ENCODE peak calls at places on chromosomes 16 and 17, in eight cellular contexts. I, M, V, Q, A, X, W and Y are unnamed samples.

GRCh38 chr17:32609085-32609484 is 122.3 kb downstream of the CDK5R1 start:
- DNase-seq in V (peak; percentile 69), Q (peak; percentile 46), M (peak; percentile 45), I (no peak), A (no peak), X (no peak), W (peak; percentile 27), Y (no peak)

GRCh38 chr17:17780941-17781590 is 55.7 kb downstream of the SREBF1 start:
- DNase-seq in W (no peak), Q (peak; percentile 16), V (no peak), A (no peak), M (peak; percentile 36), I (peak; percentile 84), X (no peak), Y (no peak)

GRCh38 chr16:23031508-23032098 is 117.6 kb downstream of the USP31 start:
- DNase-seq in V (no peak), X (no peak), A (no peak), Q (no peak), M (no peak), W (no peak), I (no peak), Y (no peak)

GRCh38 chr16:89041571-89042481 is 51.8 kb upstream of the ACSF3 start:
- DNase-seq in V (peak; percentile 45), I (no peak), Q (no peak), A (no peak), W (no peak), M (no peak), X (no peak), Y (peak; percentile 5)

GRCh38 chr17:48565024-48565558 is 13.1 kb downstream of the HOXB4 start:
- DNase-seq in I (no peak), Q (no peak), W (no peak), V (no peak), A (no peak), M (no peak), X (no peak), Y (no peak)

GRCh38 chr17:67912656-67913055 is 83.6 kb downstream of the C17orf58 start:
- DNase-seq in V (no peak), I (no peak), X (no peak), M (no peak), A (no peak), Q (no peak), W (no peak), Y (no peak)

GRCh38 chr16:87831421-87832136 is 37.7 kb downstream of the SLC7A5 start:
- DNase-seq in A (no peak), X (no peak), M (no peak), W (no peak), V (peak; percentile 36), I (no peak), Q (no peak), Y (no peak)

GRCh38 chr17:47611372-47612350 is 38.1 kb upstream of the KPNB1 start:
- DNase-seq in I (no peak), A (no peak), Q (no peak), M (no peak), V (no peak), W (peak; percentile 59), X (no peak), Y (no peak)

GRCh38 chr17:53924530-53925455 is 102.1 kb downstream of the KIF2B start:
- DNase-seq in I (peak; percentile 58), Q (no peak), X (no peak), A (no peak), W (no peak), M (no peak), V (no peak), Y (no peak)

GRCh38 chr17:68459030-68459376 is 1.7 kb upstream of the WIPI1 start:
- DNase-seq in A (no peak), Q (no peak), W (no peak), V (no peak), X (no peak), M (no peak), I (no peak), Y (no peak)

GRCh38 chr16:57416084-57416483 is 11.5 kb downstream of the CCL17 start:
- DNase-seq in W (no peak), I (no peak), V (no peak), X (no peak), Q (no peak), A (no peak), M (no peak), Y (no peak)

GRCh38 chr17:42438600-42439567 is 15.8 kb upstream of the CAVIN1 start:
- DNase-seq in A (no peak), Q (peak; percentile 56), X (no peak), I (no peak), V (no peak), M (peak; percentile 25), W (peak; percentile 31), Y (peak; percentile 31)

GRCh38 chr17:58476812-58477211 is 11.4 kb downstream of the HSF5 start:
- DNase-seq in I (no peak), W (no peak), Q (no peak), M (no peak), A (no peak), X (no peak), V (no peak), Y (no peak)

GRCh38 chr16:10923650-10924214 is 18.5 kb downstream of the DEXI start:
- DNase-seq in A (no peak), X (peak; percentile 81), I (no peak), Q (peak; percentile 48), W (peak; percentile 47), M (peak; percentile 87), V (peak; percentile 51), Y (no peak)

GRCh38 chr16:54375056-54375455 is 88.5 kb upstream of the IRX3 start:
- DNase-seq in I (no peak), M (no peak), Q (no peak), X (no peak), V (no peak), A (no peak), W (no peak), Y (no peak)

GRCh38 chr17:63491976-63492575 is 15.2 kb downstream of the ACE start:
- DNase-seq in V (no peak), W (no peak), X (no peak), Q (no peak), I (no peak), A (no peak), M (no peak), Y (no peak)

DNA sequence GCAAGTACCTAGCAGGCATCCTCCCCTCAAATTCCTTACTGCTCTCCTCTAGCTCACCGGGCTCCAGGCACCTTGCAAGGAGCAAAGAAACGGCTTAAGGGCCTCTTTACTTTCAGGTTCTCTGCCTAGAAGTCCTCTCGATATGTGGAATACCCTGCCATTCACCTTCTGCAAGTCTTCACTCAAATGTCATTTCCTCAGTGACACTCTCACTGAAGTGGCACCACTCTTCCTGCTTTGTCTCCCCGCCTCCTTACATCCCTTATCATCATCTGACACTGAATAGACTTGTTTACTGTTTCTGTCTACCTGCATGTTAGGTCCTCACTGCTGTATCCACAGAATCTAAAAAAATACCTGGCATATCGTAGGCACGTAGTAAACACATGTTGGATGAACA is 948 bp downstream of the SLC7A6OS start:
- DNase-seq in I (no peak), X (no peak), W (no peak), M (no peak), A (no peak), V (no peak), Q (no peak), Y (no peak)
- TF ChIP-seq CTCF in I (no peak), X (no peak), W (no peak), M (no peak), A (no peak), V (no peak), Q (no peak), Y (no peak)

DNA sequence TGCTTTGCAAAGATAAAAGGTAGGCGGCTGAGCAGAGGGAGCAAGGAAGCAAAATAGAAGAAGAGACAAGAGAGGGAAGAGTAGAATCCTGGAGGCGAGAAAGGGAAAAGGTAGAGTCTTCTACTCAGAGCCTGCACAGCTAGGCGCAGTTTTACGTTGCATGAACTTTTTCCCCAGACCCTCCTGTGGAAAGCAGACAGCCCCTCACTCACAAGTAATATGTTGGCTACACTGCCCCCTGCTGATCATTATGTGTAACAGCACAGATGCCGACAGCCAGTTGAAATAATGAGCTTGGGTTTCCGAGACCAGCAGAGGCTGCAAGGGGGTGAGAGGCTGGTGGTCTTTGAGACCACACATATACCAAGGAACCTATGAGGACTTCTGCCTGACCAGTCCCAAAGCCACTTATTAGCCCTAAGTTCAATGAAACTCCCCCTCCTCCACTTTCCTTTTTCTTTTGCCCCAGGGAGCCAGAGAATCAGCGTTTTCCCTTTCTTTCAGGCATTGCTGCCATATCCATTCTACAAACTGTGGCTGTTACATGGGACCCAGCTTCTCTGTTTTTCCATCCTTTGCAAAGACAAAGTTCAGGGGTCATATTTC is 22.5 kb upstream of the CMTR2 start:
- DNase-seq in Q (no peak), A (no peak), I (peak; percentile 64), X (no peak), W (peak; percentile 2), M (peak; percentile 17), V (no peak), Y (peak; percentile 44)
- TF ChIP-seq CTCF in Q (peak; percentile 73), A (no peak), I (peak; percentile 86), X (peak; percentile 54), W (peak; percentile 76), M (peak; percentile 74), V (peak; percentile 49), Y (peak; percentile 94)

GRCh38 chr17:51087072-51087757 is 33.5 kb downstream of the SPAG9 start:
- DNase-seq in V (no peak), I (no peak), A (no peak), M (no peak), Q (no peak), X (no peak), W (no peak), Y (no peak)

GRCh38 chr17:51088287-51088686 is 32.4 kb downstream of the SPAG9 start:
- DNase-seq in M (no peak), Q (no peak), I (no peak), X (no peak), W (no peak), A (no peak), V (no peak), Y (no peak)

GRCh38 chr17:51091635-51092034 is 29.0 kb downstream of the SPAG9 start:
- DNase-seq in X (no peak), M (no peak), V (no peak), Q (no peak), A (no peak), W (no peak), I (no peak), Y (no peak)
- TF ChIP-seq CTCF in X (no peak), M (no peak), V (no peak), Q (no peak), A (no peak), W (no peak), I (no peak), Y (no peak)

DNA sequence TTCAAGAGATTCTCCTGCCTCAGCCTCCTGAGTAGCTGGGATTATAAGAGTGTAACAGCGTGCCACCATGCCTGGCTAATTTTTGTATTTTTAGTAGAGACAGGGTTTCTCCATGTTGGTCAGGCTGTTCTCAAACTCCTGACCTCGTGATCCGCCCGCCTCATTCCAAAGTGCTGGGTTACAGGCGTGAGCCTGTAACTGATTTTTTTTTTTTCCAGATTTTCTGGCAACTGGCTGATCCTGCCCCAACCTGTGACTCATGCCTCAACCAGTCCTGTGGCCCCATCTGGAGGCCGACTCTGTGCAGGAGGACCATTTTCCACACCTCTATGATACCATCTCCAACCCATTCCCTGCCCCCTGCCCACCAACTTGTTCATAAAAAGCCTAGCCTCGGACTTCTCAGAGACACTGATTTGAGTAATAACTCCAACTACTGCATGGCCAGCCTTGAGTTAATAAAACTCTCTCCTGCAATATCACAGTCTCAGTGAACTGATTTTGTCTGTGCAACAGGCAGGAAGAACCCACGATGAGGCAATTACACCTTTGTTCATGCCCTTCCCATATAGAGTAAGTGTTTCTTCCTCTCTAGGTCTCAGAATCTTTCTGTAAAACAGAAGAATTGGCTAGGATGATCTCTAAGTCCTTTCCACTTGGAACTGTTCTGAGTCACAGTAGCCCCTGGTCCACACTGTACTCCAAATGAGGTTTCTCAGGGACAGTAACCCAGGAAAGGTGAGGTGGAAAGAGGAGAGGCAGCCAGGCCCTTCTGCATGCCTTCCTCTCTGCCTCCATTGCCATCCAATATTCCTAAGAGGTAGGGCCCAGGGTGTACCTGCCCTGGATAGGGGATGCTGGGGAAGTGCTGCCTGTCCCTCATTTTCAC is 8.8 kb upstream of the CNOT1 start:
- DNase-seq in A (no peak), W (peak; percentile 92), Q (peak; percentile 35), I (peak; percentile 82), X (no peak), M (peak; percentile 40), V (peak; percentile 34), Y (no peak)
- TF ChIP-seq CTCF in A (no peak), W (peak; percentile 62), Q (peak; percentile 8), I (peak; percentile 57), X (peak; percentile 11), M (peak; percentile 8), V (no peak), Y (no peak)